ENCODE peak calls at places on chromosomes 3 and 15, in nine cellular contexts. G is activated T-helper 1 cell treated with anti-CD3 and anti-CD28 coated beads, Interleukin-12 subunit alpha, Interleukin-12 subunit beta, Interleukin-2, Interleukin-4 antibody, amounts not matched to agents 30 ng/mL and 10 ng/mL and 1 ng/mL, durations not matched to agents 14 hours and 24 hours and 36 hours; T is stimulated activated CD8-positive, alpha-beta memory T cell treated with anti-CD3 and anti-CD28 coated beads, Interleukin-2, amount 100 ng/mL, for 1 hour; F is astrocyte of the spinal cord; L is activated naive CD4-positive, alpha-beta T cell treated with anti-CD3 and anti-CD28 coated beads, Interleukin-2, amount 10 ng/mL, durations not matched to agents 7 days and 5 days; X is left kidney; D is epithelial cell of esophagus; V is sciatic nerve; A is NCI-H748 treated with DMSO at 0.1 percent for 48 hours. I is an unnamed sample.

GRCh38 chr15:26126070-26126469 is 262.9 kb upstream of the ATP10A start:
- DNase-seq in V (no peak), D (no peak), A (peak; percentile 4), T (no peak), G (no peak), L (no peak), X (no peak), F (no peak), I (no peak)

GRCh38 chr15:78675206-78675605 is 34.2 kb upstream of the CHRNB4 start:
- DNase-seq in G (no peak), V (peak; percentile 21), F (no peak), A (no peak), T (no peak), L (no peak), X (no peak), D (no peak), I (no peak)

GRCh38 chr3:187880438-187880837 is 135.2 kb upstream of the BCL6 start:
- DNase-seq in X (no peak), L (no peak), G (no peak), T (no peak), D (peak; percentile 47), V (no peak), F (no peak), A (no peak), I (no peak)

GRCh38 chr15:47514251-47514652 is 203.1 kb upstream of the SEMA6D start:
- DNase-seq in X (no peak), T (no peak), F (peak; percentile 84), A (no peak), V (no peak), L (no peak), D (peak; percentile 78), G (no peak), I (no peak)

GRCh38 chr3:41198526-41198925 is 779 bp upstream of the CTNNB1 start:
- DNase-seq in A (peak; percentile 11), G (no peak), V (peak; percentile 70), X (peak; percentile 68), D (peak; percentile 35), L (no peak), F (peak; percentile 45), T (no peak), I (no peak)

GRCh38 chr3:141058996-141059395 is 7.8 kb downstream of the SPSB4 start:
- DNase-seq in G (no peak), T (no peak), X (no peak), A (no peak), V (no peak), D (no peak), F (no peak), L (no peak), I (no peak)

GRCh38 chr3:124438813-124439212 is 291.4 kb upstream of the UMPS start:
- DNase-seq in F (no peak), A (no peak), T (no peak), X (no peak), L (no peak), V (no peak), D (no peak), G (no peak), I (no peak)

GRCh38 chr15:41251411-41251810 is 20.3 kb downstream of the CHP1 start:
- DNase-seq in D (no peak), X (no peak), G (no peak), F (no peak), A (no peak), V (no peak), T (no peak), L (no peak), I (no peak)

GRCh38 chr3:34858067-34858466 is 781.3 kb upstream of the ARPP21 start:
- DNase-seq in L (no peak), F (no peak), D (no peak), A (no peak), T (no peak), V (no peak), G (no peak), X (no peak), I (no peak)

GRCh38 chr3:123660900-123661299 is 76.0 kb upstream of the HACD2 start:
- DNase-seq in V (peak; percentile 95), A (no peak), L (no peak), F (peak; percentile 99), X (peak; percentile 88), T (no peak), D (peak; percentile 72), G (no peak), I (no peak)

GRCh38 chr3:122200681-122201080 is 17.2 kb downstream of the CASR start:
- DNase-seq in G (no peak), F (no peak), V (no peak), A (no peak), D (peak; percentile 23), T (no peak), X (no peak), L (no peak), I (no peak)

GRCh38 chr3:129554356-129555120 is 11.6 kb downstream of the H1-8 start:
- DNase-seq in A (no peak), X (no peak), T (no peak), F (no peak), G (no peak), D (no peak), L (no peak), V (no peak), I (no peak)

GRCh38 chr3:33877187-33877586 is 78.8 kb downstream of the PDCD6IP start:
- DNase-seq in F (no peak), X (no peak), D (no peak), L (no peak), V (no peak), G (no peak), A (peak; percentile 68), T (no peak), I (no peak)

GRCh38 chr3:178712247-178712646 is 176.0 kb downstream of the KCNMB2 start:
- DNase-seq in D (no peak), G (no peak), V (no peak), X (no peak), A (peak; percentile 8), T (no peak), F (no peak), L (no peak), I (no peak)

GRCh38 chr3:189394599-189395121 is 222.9 kb downstream of the TPRG1 start:
- DNase-seq in V (no peak), F (no peak), X (no peak), A (peak; percentile 77), D (no peak), L (no peak), G (no peak), T (no peak), I (no peak)

GRCh38 chr3:129106320-129106719 is 15.3 kb downstream of the RAB43 start:
- DNase-seq in D (no peak), X (peak; percentile 32), A (no peak), L (no peak), G (no peak), T (no peak), V (no peak), F (no peak), I (no peak)

GRCh38 chr15:57458255-57458850 is 82.0 kb downstream of the CGNL1 start:
- DNase-seq in T (no peak), F (no peak), X (no peak), A (no peak), L (no peak), G (no peak), D (no peak), V (no peak), I (no peak)

GRCh38 chr15:40379853-40380252 is 2.7 kb upstream of the KNSTRN start:
- DNase-seq in L (no peak), T (no peak), F (peak; percentile 91), A (no peak), X (no peak), V (peak; percentile 69), G (no peak), D (peak; percentile 94), I (no peak)